ENCODE peak calls at places on chromosomes 2 and 18, in six cellular contexts. P, L, S, O, T and Q are unnamed samples.

GRCh38 chr2:191051177-191051576 is 37.2 kb upstream of the STAT1 start:
- DNase-seq in S (peak), P (no peak), L (no peak), O (no peak), T (no peak), Q (no peak)

GRCh38 chr2:112718862-112719370 is 1.9 kb upstream of the NT5DC4 start:
- DNase-seq in P (no peak), O (no peak), L (no peak), S (no peak), T (no peak), Q (no peak)

GRCh38 chr18:3246636-3247242 is 862 bp upstream of the MYL12A start:
- DNase-seq in L (no peak), S (peak), T (peak), O (peak), P (peak), Q (peak)

GRCh38 chr2:64295326-64296149 is 151.3 kb upstream of the PELI1 start:
- DNase-seq in L (no peak), O (no peak), T (no peak), S (peak), P (no peak), Q (no peak)

GRCh38 chr2:151882786-151883445 is 54.7 kb upstream of the ARL5A start:
- DNase-seq in P (no peak), T (no peak), L (no peak), O (no peak), S (no peak), Q (no peak)

GRCh38 chr2:1756456-1756855 is 12.1 kb upstream of the PXDN start:
- DNase-seq in O (no peak), S (no peak), T (peak), P (no peak), L (no peak), Q (no peak)

GRCh38 chr2:63898839-63899238 is 57.1 kb downstream of the UGP2 start:
- DNase-seq in T (no peak), S (no peak), L (no peak), O (no peak), P (no peak), Q (no peak)

GRCh38 chr2:232324778-232325177 is 53.8 kb upstream of the ALPP start:
- DNase-seq in S (no peak), O (no peak), P (no peak), T (no peak), L (no peak), Q (no peak)

GRCh38 chr18:46393961-46394360 is 263.1 kb downstream of the LOXHD1 start:
- DNase-seq in T (no peak), L (no peak), S (no peak), P (no peak), O (no peak), Q (no peak)

GRCh38 chr2:53829669-53830290 is 30.0 kb downstream of the GPR75 start:
- DNase-seq in P (no peak), L (no peak), O (peak), S (no peak), T (no peak), Q (no peak)

GRCh38 chr2:6866239-6866745 is 585 bp upstream of the CMPK2 start:
- DNase-seq in P (peak), O (no peak), T (no peak), L (peak), S (peak), Q (no peak)

GRCh38 chr18:30969670-30970069 is 72.9 kb downstream of the DSC3 start:
- DNase-seq in T (no peak), S (no peak), P (no peak), O (no peak), L (no peak), Q (no peak)

GRCh38 chr18:23943104-23943503 is 71.5 kb upstream of the TTC39C start:
- DNase-seq in T (no peak), L (no peak), P (no peak), S (no peak), O (no peak), Q (no peak)

GRCh38 chr18:34880882-34881852 is 160.0 kb upstream of the MAPRE2 start:
- DNase-seq in O (no peak), T (peak), L (peak), S (peak), P (no peak), Q (no peak)
- TF ChIP-seq CTCF in O (peak), T (no peak), L (peak), S (peak), P (peak), Q (peak)

DNA sequence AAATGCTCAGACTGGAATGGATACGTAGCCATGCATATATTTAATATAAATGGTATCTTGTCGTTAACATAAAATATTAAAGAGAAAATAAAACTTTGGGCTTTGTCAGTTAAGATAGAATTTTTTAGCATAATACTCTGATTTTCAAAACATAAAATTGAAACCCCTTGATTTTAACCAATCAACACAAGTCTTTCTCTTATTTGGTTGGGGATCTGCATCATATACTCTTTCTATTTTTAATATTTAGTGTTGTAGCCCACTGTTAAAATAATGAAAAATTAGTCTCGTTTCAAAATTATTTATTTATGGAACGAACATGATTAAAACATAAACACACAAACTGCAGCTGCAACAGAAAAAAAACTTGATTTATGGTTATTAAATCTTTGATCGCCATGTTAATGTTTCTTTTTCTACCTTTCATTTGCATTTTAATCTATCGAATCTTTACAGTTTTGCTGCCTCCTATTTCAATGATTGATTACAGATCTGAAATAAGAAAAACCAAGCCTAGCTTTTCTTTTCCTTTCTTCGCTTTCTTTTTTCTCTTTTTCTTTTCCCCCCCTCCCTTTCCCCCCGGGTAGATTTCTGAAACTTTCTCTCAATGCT is 145.5 kb downstream of the MEIS1 start:
- DNase-seq in O (no peak), T (no peak), L (no peak), P (no peak), S (no peak), Q (no peak)
- H3K4me3 ChIP-seq in O (no peak), T (peak), L (peak), P (no peak), S (peak), Q (no peak)

GRCh38 chr2:185979546-185980071 is 241.0 kb downstream of the FSIP2 start:
- DNase-seq in P (no peak), S (peak), T (no peak), O (no peak), L (peak), Q (no peak)
- TF ChIP-seq CTCF in P (no peak), S (no peak), T (no peak), O (no peak), L (no peak), Q (no peak)

GRCh38 chr2:149543845-149544244 is 43.7 kb downstream of the MMADHC start:
- DNase-seq in O (no peak), T (no peak), S (no peak), L (no peak), P (no peak), Q (no peak)

GRCh38 chr2:149540138-149540537 is 47.4 kb downstream of the MMADHC start:
- DNase-seq in P (no peak), O (no peak), S (no peak), L (no peak), T (no peak), Q (no peak)

DNA sequence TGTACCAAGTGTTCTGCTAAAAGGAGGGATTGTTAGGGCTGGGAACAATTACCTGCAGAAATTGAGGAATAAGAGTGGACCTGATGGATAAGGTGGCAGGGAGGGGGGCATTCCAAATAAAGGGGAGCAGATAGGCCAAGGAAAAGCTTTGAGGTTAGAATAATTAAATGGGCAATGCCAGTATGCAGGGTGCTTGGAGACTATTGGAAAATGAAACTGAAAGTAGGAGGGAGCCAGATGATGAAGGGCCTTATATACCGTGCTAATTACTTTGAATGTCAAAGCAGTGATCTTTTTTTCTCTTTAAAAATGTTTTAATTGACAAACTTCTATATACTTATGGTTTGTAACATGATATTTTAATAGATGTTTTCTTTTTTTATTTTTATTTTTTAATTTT is 42.9 kb downstream of the MMADHC start:
- DNase-seq in L (no peak), S (no peak), P (no peak), O (no peak), T (no peak), Q (no peak)
- H3K4me3 ChIP-seq in L (no peak), S (no peak), P (no peak), O (no peak), T (no peak), Q (no peak)

DNA sequence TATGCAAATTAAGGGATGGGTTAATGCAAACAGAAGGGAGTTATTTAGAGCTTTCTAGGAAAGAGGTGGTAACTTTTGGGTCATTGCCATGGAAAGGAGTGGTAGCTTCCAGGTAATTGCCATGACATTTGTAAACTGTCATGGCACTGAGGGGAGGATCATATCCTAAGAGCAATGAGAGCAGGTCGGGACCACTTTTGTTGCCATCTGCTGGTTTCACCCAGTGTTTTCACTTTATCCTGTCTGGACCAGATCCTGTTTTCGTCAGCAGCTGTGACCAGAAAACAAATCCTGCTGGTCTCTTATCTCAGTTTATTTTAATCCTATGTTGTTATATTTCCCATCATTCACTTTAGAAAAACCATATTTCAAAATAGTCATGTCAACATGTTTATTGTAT is 874 bp downstream of the C2orf66 start:
- DNase-seq in P (no peak), O (no peak), L (no peak), S (no peak), T (no peak), Q (no peak)
- TF ChIP-seq CTCF in P (no peak), O (no peak), L (no peak), S (no peak), T (no peak), Q (no peak)